ENCODE peak calls at places on chromosomes 7 and 10, in four cellular contexts. One of them, this sample, is unnamed. For H3K4me1, the result is how much of the 10 kb centered on the place peaks cover.

GRCh38 chr7:21722371-21722770 is 179.5 kb downstream of the DNAH11 start:
- DNase-seq in psoas muscle: no peak
- DNase-seq in tibial artery: no peak
- DNase-seq in SJSA1: no peak
- DNase-seq in this sample: no peak

GRCh38 chr10:118523775-118524174 is 71.7 kb downstream of the PRLHR start:
- DNase-seq in psoas muscle: no peak
- DNase-seq in tibial artery: no peak
- DNase-seq in SJSA1: no peak
- DNase-seq in this sample: no peak

GRCh38 chr10:71212249-71213126 is at the start of gene UNC5B:
- DNase-seq in psoas muscle: peak
- DNase-seq in tibial artery: peak
- DNase-seq in SJSA1: peak
- DNase-seq in this sample: peak

GRCh38 chr10:90780488-90780887 is 77.4 kb downstream of the HTR7 start:
- DNase-seq in psoas muscle: no peak
- DNase-seq in tibial artery: no peak
- DNase-seq in SJSA1: no peak
- DNase-seq in this sample: no peak

GRCh38 chr10:47022311-47023131 is 111.3 kb downstream of the PTPN20 start:
- DNase-seq in psoas muscle: peak
- DNase-seq in tibial artery: no peak
- DNase-seq in SJSA1: no peak
- DNase-seq in this sample: no peak

GRCh38 chr7:22578048-22578770 is 78.2 kb upstream of the STEAP1B start:
- DNase-seq in psoas muscle: no peak
- DNase-seq in tibial artery: no peak
- DNase-seq in SJSA1: no peak
- DNase-seq in this sample: no peak

GRCh38 chr10:100360234-100360633 is 13.2 kb downstream of the SCD start:
- DNase-seq in psoas muscle: no peak
- DNase-seq in tibial artery: no peak
- DNase-seq in SJSA1: no peak
- DNase-seq in this sample: no peak

GRCh38 chr10:36578306-36578705 is 547.1 kb upstream of the ANKRD30A start:
- DNase-seq in psoas muscle: no peak
- DNase-seq in tibial artery: no peak
- DNase-seq in SJSA1: no peak
- DNase-seq in this sample: no peak

GRCh38 chr7:98334077-98334476 is 52.6 kb downstream of the BRI3 start:
- DNase-seq in psoas muscle: no peak
- DNase-seq in tibial artery: no peak
- DNase-seq in SJSA1: no peak
- DNase-seq in this sample: no peak

GRCh38 chr10:30528427-30528782 is 94.4 kb downstream of the MAP3K8 start:
- DNase-seq in psoas muscle: no peak
- DNase-seq in tibial artery: no peak
- DNase-seq in SJSA1: no peak
- DNase-seq in this sample: no peak

GRCh38 chr10:83957168-83957750 is 182.1 kb upstream of the GHITM start:
- DNase-seq in psoas muscle: no peak
- DNase-seq in tibial artery: no peak
- DNase-seq in SJSA1: no peak
- DNase-seq in this sample: no peak

GRCh38 chr7:45183711-45184210 is 26.2 kb downstream of the RAMP3 start:
- DNase-seq in psoas muscle: no peak
- DNase-seq in tibial artery: peak
- DNase-seq in SJSA1: no peak
- DNase-seq in this sample: no peak

GRCh38 chr10:110344622-110345021 is 39.9 kb upstream of the SMNDC1 start:
- DNase-seq in psoas muscle: no peak
- DNase-seq in tibial artery: no peak
- DNase-seq in SJSA1: no peak
- DNase-seq in this sample: no peak

GRCh38 chr7:136869006-136869961 is 832 bp downstream of the CHRM2 start:
- DNase-seq in psoas muscle: peak
- DNase-seq in tibial artery: no peak
- DNase-seq in SJSA1: no peak
- DNase-seq in this sample: no peak

GRCh38 chr7:114929570-114929969 is 7.7 kb downstream of the MDFIC start:
- DNase-seq in psoas muscle: no peak
- DNase-seq in tibial artery: no peak
- DNase-seq in SJSA1: no peak
- DNase-seq in this sample: no peak

GRCh38 chr10:113617086-113617485 is 46.8 kb downstream of the NRAP start:
- DNase-seq in psoas muscle: no peak
- DNase-seq in tibial artery: no peak
- DNase-seq in SJSA1: no peak
- DNase-seq in this sample: no peak
- H3K4me1 ChIP-seq in psoas muscle: under half
- H3K4me1 ChIP-seq in tibial artery: under half
- H3K4me1 ChIP-seq in SJSA1: under half
- H3K4me1 ChIP-seq in this sample: under half

GRCh38 chr7:27917774-27918314 is 177.9 kb downstream of the TAX1BP1 start:
- DNase-seq in psoas muscle: no peak
- DNase-seq in tibial artery: no peak
- DNase-seq in SJSA1: peak
- DNase-seq in this sample: no peak

GRCh38 chr7:27918503-27918902 is 178.5 kb downstream of the TAX1BP1 start:
- DNase-seq in psoas muscle: no peak
- DNase-seq in tibial artery: no peak
- DNase-seq in SJSA1: no peak
- DNase-seq in this sample: no peak

GRCh38 chr7:27914409-27914808 is 174.4 kb downstream of the TAX1BP1 start:
- DNase-seq in psoas muscle: no peak
- DNase-seq in tibial artery: no peak
- DNase-seq in SJSA1: no peak
- DNase-seq in this sample: no peak

GRCh38 chr7:27916372-27916771 is 176.4 kb downstream of the TAX1BP1 start:
- DNase-seq in psoas muscle: no peak
- DNase-seq in tibial artery: no peak
- DNase-seq in SJSA1: no peak
- DNase-seq in this sample: no peak

DNA sequence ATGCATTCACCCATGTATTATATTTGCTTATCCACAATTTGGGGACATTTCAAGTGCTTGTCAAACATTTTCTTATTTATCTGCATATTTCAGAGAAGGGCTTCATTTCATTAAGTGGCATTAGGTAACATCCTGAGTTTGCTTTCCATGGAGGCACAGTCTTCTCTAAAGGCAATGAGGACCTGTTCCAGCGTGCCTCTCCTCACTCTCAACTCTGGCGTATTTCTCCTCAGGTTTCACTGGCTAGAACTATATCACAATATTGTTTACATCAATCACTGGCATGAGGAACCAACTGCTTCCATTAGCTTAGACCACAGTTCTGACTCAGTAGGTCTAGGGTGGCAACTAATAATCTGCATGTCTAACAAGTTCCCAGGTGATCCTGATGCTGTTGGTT is 177.2 kb downstream of the TAX1BP1 start:
- DNase-seq in psoas muscle: no peak
- DNase-seq in tibial artery: no peak
- DNase-seq in SJSA1: no peak
- DNase-seq in this sample: no peak
- H3K4me1 ChIP-seq in psoas muscle: under half
- H3K4me1 ChIP-seq in tibial artery: under half
- H3K4me1 ChIP-seq in SJSA1: under half
- H3K4me1 ChIP-seq in this sample: under half

DNA sequence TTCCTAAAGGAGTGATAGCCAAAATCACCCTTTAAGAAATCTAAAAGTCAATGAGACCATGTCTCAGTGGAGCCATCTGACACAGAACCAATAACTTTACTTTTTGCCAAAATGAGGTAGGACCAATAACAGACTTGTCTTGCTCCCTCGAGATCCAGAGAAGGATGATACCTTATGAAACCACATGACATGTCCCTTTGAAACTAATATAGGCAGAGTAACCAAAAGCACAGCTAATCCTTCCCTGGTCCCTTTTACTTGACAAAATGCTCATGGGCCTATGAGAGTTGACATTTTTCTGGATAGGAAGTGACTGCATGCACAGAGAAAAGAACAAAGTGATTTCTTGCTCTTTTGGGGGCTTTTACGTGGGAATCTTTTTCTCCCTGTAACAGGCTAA is 87.7 kb downstream of the ARMH3 start:
- DNase-seq in psoas muscle: no peak
- DNase-seq in tibial artery: no peak
- DNase-seq in SJSA1: no peak
- DNase-seq in this sample: no peak
- H3K4me1 ChIP-seq in psoas muscle: under half
- H3K4me1 ChIP-seq in tibial artery: under half
- H3K4me1 ChIP-seq in SJSA1: under half
- H3K4me1 ChIP-seq in this sample: under half

DNA sequence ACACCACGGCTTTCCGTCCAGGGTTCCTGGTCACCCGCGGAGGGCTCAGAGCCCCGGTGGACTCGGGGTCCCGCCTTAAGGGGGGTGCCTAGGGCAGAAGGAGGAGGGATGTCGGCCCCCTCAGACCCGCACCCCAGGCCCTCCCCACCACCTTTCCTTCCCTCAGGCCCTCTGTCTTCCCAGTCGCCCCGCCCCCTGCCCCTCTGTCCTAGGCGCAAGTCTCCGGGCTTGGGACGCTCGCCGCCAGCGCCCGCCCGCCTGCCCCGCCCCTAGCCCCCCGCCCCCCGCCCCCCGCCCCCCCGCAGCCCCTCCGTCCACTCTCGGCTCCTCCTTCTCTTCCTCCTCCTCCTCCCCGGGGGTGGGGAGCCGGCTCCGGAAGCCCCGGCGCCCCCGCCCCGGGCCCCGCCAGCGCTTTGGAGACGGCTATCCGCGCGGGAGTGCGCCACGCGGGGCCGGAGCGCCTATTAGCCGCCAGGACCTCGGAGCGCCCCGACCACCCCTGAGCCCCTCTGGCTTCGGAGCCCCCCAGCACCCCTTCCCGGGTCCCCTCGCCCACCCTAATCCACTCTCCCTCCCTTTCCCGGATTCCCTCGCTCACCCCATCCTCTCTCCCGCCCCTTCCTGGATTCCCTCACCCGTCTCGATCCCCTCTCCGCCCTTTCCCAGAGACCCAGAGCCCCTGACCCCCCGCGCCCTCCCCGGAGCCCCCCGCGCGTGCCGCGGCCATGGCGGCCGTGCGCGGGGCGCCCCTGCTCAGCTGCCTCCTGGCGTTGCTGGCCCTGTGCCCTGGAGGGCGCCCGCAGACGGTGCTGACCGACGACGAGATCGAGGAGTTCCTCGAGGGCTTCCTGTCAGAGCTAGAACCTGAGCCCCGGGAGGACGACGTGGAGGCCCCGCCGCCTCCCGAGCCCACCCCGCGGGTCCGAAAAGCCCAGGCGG is at the start of gene AEBP1:
- DNase-seq in psoas muscle: peak
- DNase-seq in tibial artery: peak
- DNase-seq in SJSA1: no peak
- DNase-seq in this sample: no peak
- H3K4me1 ChIP-seq in psoas muscle: under half
- H3K4me1 ChIP-seq in tibial artery: half or more
- H3K4me1 ChIP-seq in SJSA1: under half
- H3K4me1 ChIP-seq in this sample: under half

DNA sequence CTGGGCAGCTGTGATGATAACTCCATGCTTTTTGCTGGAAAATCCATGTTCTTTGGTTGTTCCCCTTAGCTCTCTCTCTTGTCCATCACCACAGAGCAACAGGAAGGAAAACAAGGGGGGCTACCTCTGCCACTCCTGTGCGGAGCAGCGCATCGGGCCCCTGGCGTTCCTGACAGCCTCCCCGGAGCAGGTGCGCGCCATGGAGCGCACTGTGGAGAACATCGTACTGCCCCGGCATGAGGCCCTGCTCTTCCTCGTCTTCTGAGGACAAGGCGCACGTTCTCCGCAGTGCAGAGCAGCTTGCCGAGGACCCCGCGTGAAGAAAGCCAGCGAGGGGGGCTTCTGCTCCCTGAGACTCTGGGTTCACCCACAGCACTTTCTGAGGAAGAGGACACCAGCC is 40.3 kb downstream of the IL15RA start:
- DNase-seq in psoas muscle: no peak
- DNase-seq in tibial artery: no peak
- DNase-seq in SJSA1: no peak
- DNase-seq in this sample: no peak
- H3K4me1 ChIP-seq in psoas muscle: under half
- H3K4me1 ChIP-seq in tibial artery: under half
- H3K4me1 ChIP-seq in SJSA1: under half
- H3K4me1 ChIP-seq in this sample: under half

This sample was measured in tibial nerve.